ENCODE peak calls at places on chromosomes 1 and 21, in seven cellular contexts. Q, U, G, I, P, W and B are unnamed samples.

GRCh38 chr1:10459185-10459584 is 9.4 kb downstream of the CORT start:
- DNase-seq in W (peak; percentile 91), Q (no peak), P (no peak), I (peak; percentile 69), U (peak; percentile 23), G (no peak), B (peak; percentile 79)

GRCh38 chr1:201617157-201617556 is 78.2 kb downstream of the NAV1 start:
- DNase-seq in W (no peak), G (no peak), U (no peak), Q (no peak), P (no peak), I (no peak), B (no peak)

GRCh38 chr21:41711416-41712023 is 55.3 kb downstream of the RIPK4 start:
- DNase-seq in W (no peak), U (peak; percentile 55), I (no peak), G (no peak), P (no peak), Q (no peak), B (no peak)

GRCh38 chr1:23384312-23385058 is 14.8 kb upstream of the ZNF436 start:
- DNase-seq in W (peak; percentile 84), P (no peak), I (peak; percentile 61), U (no peak), Q (no peak), G (no peak), B (peak; percentile 84)

GRCh38 chr1:36528361-36529349 is 45.9 kb upstream of the CSF3R start:
- DNase-seq in U (peak; percentile 7), Q (no peak), P (no peak), I (no peak), W (no peak), G (no peak), B (no peak)

GRCh38 chr1:14945132-14946010 is 208.2 kb upstream of the TMEM51 start:
- DNase-seq in I (peak; percentile 87), W (peak; percentile 89), P (no peak), U (no peak), Q (no peak), G (no peak), B (peak; percentile 74)

GRCh38 chr21:45448810-45449657 is 44.1 kb downstream of the COL18A1 start:
- DNase-seq in W (no peak), G (no peak), P (no peak), U (peak; percentile 56), Q (no peak), I (no peak), B (no peak)

GRCh38 chr1:22018583-22019559 is 17.4 kb downstream of the CELA3A start:
- DNase-seq in I (peak; percentile 79), P (peak; percentile 70), U (peak; percentile 40), Q (no peak), W (peak; percentile 93), G (peak; percentile 42), B (peak; percentile 91)